ENCODE peak calls at places on chromosome 1, in five cellular contexts. G is PC-3, O is cardiac muscle cell, W is WERI-Rb-1, Y is D721Med. C is an unnamed sample.

GRCh38 chr1:206912445-206913095 is 9.2 kb downstream of the FCMR start:
- DNase-seq in O (peak; percentile 85), Y (peak; percentile 60), W (peak; percentile 91), G (peak; percentile 98), C (peak; percentile 75)

GRCh38 chr1:31981976-31982375 is 31.7 kb upstream of the KHDRBS1 start:
- DNase-seq in W (peak; percentile 21), Y (peak; percentile 31), O (no peak), G (peak; percentile 33), C (no peak)

GRCh38 chr1:62294211-62294610 is 25.0 kb downstream of the KANK4 start:
- DNase-seq in W (peak; percentile 68), G (peak; percentile 62), Y (no peak), O (no peak), C (no peak)

GRCh38 chr1:173868266-173869107 is at the start of gene ZBTB37:
- DNase-seq in O (peak; percentile 93), G (peak; percentile 78), W (peak; percentile 98), Y (peak; percentile 73), C (peak; percentile 87)

GRCh38 chr1:202272446-202272845 is 69.3 kb downstream of the UBE2T start:
- DNase-seq in W (peak; percentile 23), Y (no peak), G (no peak), O (no peak), C (no peak)

GRCh38 chr1:210342986-210343780 is 14.5 kb downstream of the HHAT start:
- DNase-seq in W (no peak), O (no peak), G (no peak), Y (no peak), C (no peak)

GRCh38 chr1:91500756-91501526 is at the start of gene CDC7:
- DNase-seq in O (peak; percentile 92), Y (peak; percentile 42), G (peak; percentile 87), W (peak; percentile 96), C (peak; percentile 95)

GRCh38 chr1:154485106-154485505 is 16.9 kb upstream of the TDRD10 start:
- DNase-seq in G (no peak), O (no peak), Y (no peak), W (no peak), C (no peak)

GRCh38 chr1:41851589-41851988 is 67.1 kb downstream of the HIVEP3 start:
- DNase-seq in G (peak; percentile 96), Y (no peak), O (no peak), W (no peak), C (no peak)

GRCh38 chr1:37477198-37477931 is 3.0 kb downstream of the ZC3H12A start:
- DNase-seq in Y (no peak), G (peak; percentile 57), W (no peak), O (peak; percentile 17), C (peak; percentile 54)

GRCh38 chr1:201778279-201779023 is 50.5 kb upstream of the IPO9 start:
- DNase-seq in G (no peak), W (no peak), Y (no peak), O (no peak), C (no peak)

GRCh38 chr1:246302671-246303317 is 204.3 kb downstream of the SMYD3 start:
- DNase-seq in G (peak; percentile 32), O (peak; percentile 22), W (no peak), Y (no peak), C (no peak)

GRCh38 chr1:5962265-5963105 is 29.7 kb downstream of the NPHP4 start:
- DNase-seq in G (no peak), O (no peak), W (no peak), Y (no peak), C (no peak)

GRCh38 chr1:44210595-44210994 is 2.7 kb upstream of the DMAP1 start:
- DNase-seq in O (no peak), Y (no peak), G (no peak), W (no peak), C (no peak)

GRCh38 chr1:112524251-112524650 is 15.5 kb downstream of the WNT2B start:
- DNase-seq in W (no peak), O (peak; percentile 20), Y (no peak), G (no peak), C (no peak)

GRCh38 chr1:44029911-44030605 is 1.2 kb downstream of the SLC6A9 start:
- DNase-seq in G (peak; percentile 92), Y (peak; percentile 79), W (peak; percentile 93), O (peak; percentile 93), C (peak; percentile 89)

GRCh38 chr1:81430955-81431646 is 369.6 kb upstream of the ADGRL2 start:
- DNase-seq in O (no peak), W (no peak), Y (no peak), G (no peak), C (no peak)

GRCh38 chr1:181324797-181325616 is 158.3 kb upstream of the CACNA1E start:
- DNase-seq in G (peak; percentile 56), Y (no peak), W (no peak), O (no peak), C (no peak)

GRCh38 chr1:234656981-234657651 is 47.1 kb upstream of the IRF2BP2 start:
- DNase-seq in Y (no peak), O (no peak), W (no peak), G (peak; percentile 97), C (no peak)

GRCh38 chr1:185926562-185926961 is 192.4 kb downstream of the HMCN1 start:
- DNase-seq in O (no peak), W (no peak), G (no peak), Y (no peak), C (no peak)

GRCh38 chr1:71039666-71040262 is 7.9 kb downstream of the PTGER3 start:
- DNase-seq in W (no peak), O (no peak), Y (no peak), G (no peak), C (no peak)

GRCh38 chr1:172902861-172903381 is 147.8 kb downstream of the TNFSF18 start:
- DNase-seq in G (peak; percentile 98), Y (no peak), W (no peak), O (no peak), C (no peak)

GRCh38 chr1:8506995-8507615 is 189.2 kb downstream of the SLC45A1 start:
- DNase-seq in W (no peak), Y (no peak), O (no peak), G (no peak), C (no peak)

GRCh38 chr1:31502926-31503511 is 73.3 kb upstream of the TINAGL1 start:
- DNase-seq in W (no peak), O (no peak), Y (no peak), G (no peak), C (no peak)

GRCh38 chr1:24491577-24492360 is 10.9 kb upstream of the RCAN3 start:
- DNase-seq in W (no peak), O (peak; percentile 42), G (no peak), Y (no peak), C (no peak)

GRCh38 chr1:235649722-235650163 is at the start of gene GNG4:
- DNase-seq in O (peak; percentile 36), Y (peak; percentile 80), W (peak; percentile 82), G (no peak), C (peak; percentile 85)

GRCh38 chr1:184953600-184954219 is 20.6 kb downstream of the NIBAN1 start:
- DNase-seq in O (no peak), W (no peak), G (peak; percentile 61), Y (no peak), C (no peak)

GRCh38 chr1:184915463-184916080 is 58.7 kb downstream of the NIBAN1 start:
- DNase-seq in G (no peak), W (no peak), Y (no peak), O (no peak), C (no peak)

GRCh38 chr1:86296305-86297205 is 99.6 kb downstream of the ODF2L start:
- DNase-seq in W (no peak), Y (no peak), O (no peak), G (no peak), C (no peak)

GRCh38 chr1:85463666-85464496 is 1.1 kb downstream of the DDAH1 start:
- DNase-seq in W (peak; percentile 12), G (no peak), O (no peak), Y (no peak), C (no peak)

GRCh38 chr1:185645686-185646085 is 88.5 kb upstream of the HMCN1 start:
- DNase-seq in Y (no peak), W (no peak), G (no peak), O (no peak), C (no peak)

GRCh38 chr1:164504699-164505098 is 54.3 kb upstream of the PBX1 start:
- DNase-seq in O (no peak), Y (no peak), W (no peak), G (peak; percentile 40), C (no peak)

GRCh38 chr1:22115281-22115680 is 27.6 kb downstream of the WNT4 start:
- DNase-seq in O (no peak), G (no peak), Y (no peak), W (no peak), C (no peak)

GRCh38 chr1:58964428-58964827 is 180.6 kb upstream of the JUN start:
- DNase-seq in G (no peak), Y (no peak), O (no peak), W (no peak), C (no peak)

GRCh38 chr1:5992814-5993552 is 758 bp upstream of the NPHP4 start:
- DNase-seq in G (peak; percentile 24), W (peak; percentile 44), O (no peak), Y (no peak), C (peak; percentile 60)

GRCh38 chr1:156212833-156213643 is at the start of gene PMF1:
- DNase-seq in O (peak; percentile 97), G (peak; percentile 97), Y (peak; percentile 100), W (peak; percentile 100), C (peak; percentile 98)
- TF ChIP-seq CTCF in O (no peak), G (no peak), Y (no peak), W (no peak), C (no peak)

GRCh38 chr1:221459558-221459957 is 282.3 kb downstream of the DUSP10 start:
- DNase-seq in Y (no peak), W (no peak), O (no peak), G (no peak), C (no peak)

GRCh38 chr1:221458430-221459156 is 283.3 kb downstream of the DUSP10 start:
- DNase-seq in Y (no peak), W (no peak), G (no peak), O (no peak), C (no peak)

GRCh38 chr1:221457706-221458429 is 284.0 kb downstream of the DUSP10 start:
- DNase-seq in G (no peak), W (no peak), Y (no peak), O (no peak), C (no peak)

GRCh38 chr1:221456918-221457317 is 285.0 kb downstream of the DUSP10 start:
- DNase-seq in G (no peak), Y (no peak), W (no peak), O (no peak), C (no peak)

DNA sequence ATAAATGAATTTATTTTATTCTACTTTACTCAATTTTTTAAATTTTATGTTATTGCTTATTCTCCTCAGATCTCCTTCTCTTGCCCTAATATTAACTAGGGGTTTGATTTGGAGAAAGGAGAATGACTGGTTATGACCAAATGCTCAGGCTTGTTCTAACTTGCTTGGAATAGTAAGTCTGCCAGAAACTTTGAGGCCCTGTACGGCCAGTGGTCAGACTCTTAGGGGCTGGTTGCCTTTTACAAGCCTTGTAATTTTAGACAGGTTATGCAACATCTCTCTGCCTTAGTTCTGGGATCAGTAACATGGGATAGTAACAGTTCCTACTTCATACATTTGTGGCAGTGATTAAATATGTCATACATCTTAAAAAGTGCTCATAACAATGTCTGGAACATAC is 279.5 kb downstream of the DUSP10 start:
- DNase-seq in W (no peak), G (peak; percentile 22), Y (no peak), O (no peak), C (no peak)
- TF ChIP-seq CTCF in W (no peak), G (no peak), Y (no peak), O (no peak), C (no peak)

GRCh38 chr1:163050496-163050895 is 18.7 kb upstream of the RGS4 start:
- DNase-seq in W (no peak), G (no peak), Y (no peak), O (no peak), C (no peak)
- TF ChIP-seq CTCF in W (no peak), G (no peak), Y (no peak), O (no peak), C (no peak)

GRCh38 chr1:203663294-203663693 is 36.7 kb downstream of the ATP2B4 start:
- DNase-seq in W (no peak), O (no peak), G (peak; percentile 99), Y (no peak), C (no peak)
- TF ChIP-seq CTCF in W (no peak), O (no peak), G (peak; percentile 29), Y (no peak), C (no peak)

C was measured in glutamatergic neuron.